ENCODE peak calls at places on chromosomes 12 and 14, in seven cellular contexts. One of them, this sample, is unnamed.
A peak's percentile ranks its signal among the peaks of the same experiment; 100 is the strongest.

GRCh38 chr12:87283111-87283510 is 746.1 kb downstream of the C12orf50 start:
- DNase-seq in HEK293T: no peak
- DNase-seq in epithelial cell of esophagus: no peak
- DNase-seq in fibroblast of lung: no peak
- DNase-seq in WTC11: no peak
- DNase-seq in activated T-cell treated with anti-CD3 and anti-CD28 coated beads for 1 hour: no peak
- DNase-seq in glomerular endothelial cell: no peak
- DNase-seq in this sample: no peak

GRCh38 chr12:131591714-131592709 is 118.9 kb upstream of the SFSWAP start:
- DNase-seq in WTC11: no peak
- DNase-seq in epithelial cell of esophagus: no peak
- DNase-seq in activated T-cell treated with anti-CD3 and anti-CD28 coated beads for 1 hour: no peak
- DNase-seq in glomerular endothelial cell: no peak
- DNase-seq in HEK293T: no peak
- DNase-seq in fibroblast of lung: no peak
- DNase-seq in this sample: no peak

GRCh38 chr12:94290353-94290752 is 142.0 kb downstream of the PLXNC1 start:
- DNase-seq in WTC11: no peak
- DNase-seq in activated T-cell treated with anti-CD3 and anti-CD28 coated beads for 1 hour: no peak
- DNase-seq in glomerular endothelial cell: no peak
- DNase-seq in epithelial cell of esophagus: no peak
- DNase-seq in fibroblast of lung: peak; percentile 19
- DNase-seq in HEK293T: no peak
- DNase-seq in this sample: no peak

GRCh38 chr14:95531473-95531872 is 3.4 kb upstream of the GLRX5 start:
- DNase-seq in HEK293T: no peak
- DNase-seq in WTC11: no peak
- DNase-seq in activated T-cell treated with anti-CD3 and anti-CD28 coated beads for 1 hour: no peak
- DNase-seq in epithelial cell of esophagus: peak; percentile 86
- DNase-seq in fibroblast of lung: peak; percentile 95
- DNase-seq in glomerular endothelial cell: no peak
- DNase-seq in this sample: no peak

GRCh38 chr14:60343571-60344071 is 94.6 kb downstream of the PPM1A start:
- DNase-seq in fibroblast of lung: no peak
- DNase-seq in epithelial cell of esophagus: no peak
- DNase-seq in WTC11: no peak
- DNase-seq in activated T-cell treated with anti-CD3 and anti-CD28 coated beads for 1 hour: no peak
- DNase-seq in HEK293T: no peak
- DNase-seq in glomerular endothelial cell: no peak
- DNase-seq in this sample: no peak

GRCh38 chr14:100019156-100019882 is 45.9 kb upstream of the EVL start:
- DNase-seq in glomerular endothelial cell: no peak
- DNase-seq in WTC11: no peak
- DNase-seq in activated T-cell treated with anti-CD3 and anti-CD28 coated beads for 1 hour: no peak
- DNase-seq in epithelial cell of esophagus: no peak
- DNase-seq in fibroblast of lung: peak; percentile 68
- DNase-seq in HEK293T: peak; percentile 33
- DNase-seq in this sample: no peak

GRCh38 chr14:50736932-50737419 is 68.9 kb upstream of the SAV1 start:
- DNase-seq in epithelial cell of esophagus: no peak
- DNase-seq in WTC11: no peak
- DNase-seq in glomerular endothelial cell: no peak
- DNase-seq in activated T-cell treated with anti-CD3 and anti-CD28 coated beads for 1 hour: no peak
- DNase-seq in HEK293T: no peak
- DNase-seq in fibroblast of lung: no peak
- DNase-seq in this sample: no peak

GRCh38 chr12:29505078-29505477 is 7.6 kb upstream of the OVCH1 start:
- DNase-seq in HEK293T: no peak
- DNase-seq in WTC11: no peak
- DNase-seq in glomerular endothelial cell: no peak
- DNase-seq in activated T-cell treated with anti-CD3 and anti-CD28 coated beads for 1 hour: no peak
- DNase-seq in fibroblast of lung: no peak
- DNase-seq in epithelial cell of esophagus: no peak
- DNase-seq in this sample: no peak

GRCh38 chr14:96501383-96501745 is 818 bp upstream of the PAPOLA start:
- DNase-seq in HEK293T: no peak
- DNase-seq in fibroblast of lung: no peak
- DNase-seq in epithelial cell of esophagus: no peak
- DNase-seq in WTC11: no peak
- DNase-seq in activated T-cell treated with anti-CD3 and anti-CD28 coated beads for 1 hour: no peak
- DNase-seq in glomerular endothelial cell: no peak
- DNase-seq in this sample: no peak

GRCh38 chr14:59305836-59306555 is 117.5 kb downstream of the DAAM1 start:
- DNase-seq in fibroblast of lung: peak; percentile 29
- DNase-seq in HEK293T: no peak
- DNase-seq in activated T-cell treated with anti-CD3 and anti-CD28 coated beads for 1 hour: no peak
- DNase-seq in glomerular endothelial cell: no peak
- DNase-seq in WTC11: no peak
- DNase-seq in epithelial cell of esophagus: peak; percentile 34
- DNase-seq in this sample: no peak

GRCh38 chr14:73723799-73724621 is 9.8 kb upstream of the PNMA1 start:
- DNase-seq in epithelial cell of esophagus: peak; percentile 89
- DNase-seq in activated T-cell treated with anti-CD3 and anti-CD28 coated beads for 1 hour: no peak
- DNase-seq in fibroblast of lung: peak; percentile 99
- DNase-seq in glomerular endothelial cell: peak; percentile 64
- DNase-seq in WTC11: no peak
- DNase-seq in HEK293T: no peak
- DNase-seq in this sample: no peak

GRCh38 chr14:60061371-60061770 is 30.4 kb upstream of the PCNX4 start:
- DNase-seq in activated T-cell treated with anti-CD3 and anti-CD28 coated beads for 1 hour: no peak
- DNase-seq in WTC11: no peak
- DNase-seq in HEK293T: no peak
- DNase-seq in fibroblast of lung: peak; percentile 24
- DNase-seq in glomerular endothelial cell: no peak
- DNase-seq in epithelial cell of esophagus: peak; percentile 44
- DNase-seq in this sample: no peak

This sample was measured in effector CD8-positive, alpha-beta T cell.